ENCODE peak calls at places on chromosome 16, in five cellular contexts. R, B, G, Z and K are unnamed samples. For H3K9me3, the result is how much of the 10 kb centered on the place peaks cover.

GRCh38 chr16:28910046-28911031 is 14.7 kb downstream of the RABEP2 start:
- ATAC-seq in Z (peak), G (peak), R (no peak), B (peak), K (no peak)

GRCh38 chr16:12484987-12485386 is 318.7 kb downstream of the CPPED1 start:
- ATAC-seq in G (no peak), R (no peak), Z (no peak), B (no peak), K (no peak)

GRCh38 chr16:13376174-13376573 is 474.8 kb downstream of the SHISA9 start:
- ATAC-seq in G (no peak), R (no peak), Z (no peak), B (no peak), K (no peak)

GRCh38 chr16:4392382-4393242 is 21.0 kb downstream of the VASN start:
- ATAC-seq in R (peak), B (no peak), G (no peak), Z (peak), K (peak)

GRCh38 chr16:72860726-72861562 is 187.0 kb downstream of the ZFHX3 start:
- ATAC-seq in B (no peak), Z (no peak), R (no peak), G (no peak), K (no peak)

GRCh38 chr16:85858984-85859817 is 39.8 kb upstream of the IRF8 start:
- ATAC-seq in B (peak), G (no peak), Z (no peak), R (no peak), K (no peak)

GRCh38 chr16:57977418-57978069 is 6.6 kb upstream of the CNGB1 start:
- ATAC-seq in B (peak), R (no peak), Z (no peak), G (peak), K (no peak)

GRCh38 chr16:87829988-87830672 is 39.2 kb downstream of the SLC7A5 start:
- ATAC-seq in R (no peak), B (no peak), G (no peak), Z (no peak), K (no peak)

GRCh38 chr16:75527825-75528299 is 8.0 kb downstream of the CHST5 start:
- ATAC-seq in Z (no peak), R (no peak), G (no peak), B (no peak), K (no peak)

GRCh38 chr16:4862639-4863038 is 15.4 kb downstream of the UBN1 start:
- ATAC-seq in R (no peak), Z (peak), B (no peak), G (no peak), K (peak)

GRCh38 chr16:80974649-80975376 is 31.9 kb downstream of the CMC2 start:
- ATAC-seq in Z (no peak), R (peak), B (peak), G (peak), K (no peak)
- H3K27ac ChIP-seq in Z (no peak), R (peak), B (peak), G (peak), K (no peak)

GRCh38 chr16:35749253-35750141 is 2290.1 kb downstream of the TP53TG3F start:
- ATAC-seq in B (no peak), R (no peak), Z (no peak), G (no peak), K (no peak)

GRCh38 chr16:35751191-35751941 is 2292.0 kb downstream of the TP53TG3F start:
- ATAC-seq in G (no peak), Z (no peak), R (no peak), B (no peak), K (no peak)

GRCh38 chr16:35752012-35752772 is 2292.8 kb downstream of the TP53TG3F start:
- ATAC-seq in G (no peak), R (no peak), Z (no peak), B (no peak), K (no peak)

GRCh38 chr16:35750157-35750689 is 2290.8 kb downstream of the TP53TG3F start:
- ATAC-seq in B (no peak), Z (no peak), G (no peak), R (no peak), K (no peak)

DNA sequence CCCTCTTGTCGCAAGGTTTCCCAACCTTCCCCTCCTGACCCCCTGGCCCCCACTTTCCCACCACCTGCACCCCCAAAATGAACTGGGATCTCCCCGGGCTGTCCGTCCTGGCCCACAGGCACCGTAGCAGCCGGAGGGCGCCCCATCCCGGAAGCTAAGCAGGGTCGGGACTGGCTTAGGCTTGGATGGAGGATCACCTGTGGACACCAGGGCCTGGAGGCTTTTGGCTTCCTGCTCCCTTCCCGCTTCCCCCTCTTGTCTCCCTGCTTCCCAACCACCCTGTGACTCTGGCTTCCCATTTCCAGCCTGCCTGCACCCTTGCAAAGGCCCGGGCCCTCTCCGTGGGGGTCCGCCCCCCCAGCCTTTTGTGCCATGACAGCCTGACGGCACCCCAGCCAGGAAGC is 2291.3 kb downstream of the TP53TG3F start:
- ATAC-seq in R (no peak), Z (no peak), B (no peak), G (no peak), K (no peak)
- H3K9me3 ChIP-seq in R (under half), Z (under half), B (under half), G (under half), K (under half)

GRCh38 chr16:1919680-1919998 is 1.4 kb upstream of the HS3ST6 start:
- ATAC-seq in R (no peak), Z (no peak), B (no peak), G (no peak), K (no peak)
- H3K4me3 ChIP-seq in R (no peak), Z (no peak), B (no peak), G (no peak), K (no peak)

GRCh38 chr16:89157778-89158177 is 13.8 kb upstream of the CDH15 start:
- ATAC-seq in B (no peak), Z (no peak), G (no peak), R (no peak), K (no peak)

GRCh38 chr16:89156740-89157645 is 14.6 kb upstream of the CDH15 start:
- ATAC-seq in G (no peak), Z (peak), R (no peak), B (no peak), K (no peak)

GRCh38 chr16:89155184-89155679 is 16.3 kb upstream of the CDH15 start:
- ATAC-seq in G (peak), Z (peak), R (peak), B (peak), K (peak)

GRCh38 chr16:89154390-89155183 is 17.0 kb upstream of the CDH15 start:
- ATAC-seq in G (peak), Z (peak), R (no peak), B (peak), K (no peak)

DNA sequence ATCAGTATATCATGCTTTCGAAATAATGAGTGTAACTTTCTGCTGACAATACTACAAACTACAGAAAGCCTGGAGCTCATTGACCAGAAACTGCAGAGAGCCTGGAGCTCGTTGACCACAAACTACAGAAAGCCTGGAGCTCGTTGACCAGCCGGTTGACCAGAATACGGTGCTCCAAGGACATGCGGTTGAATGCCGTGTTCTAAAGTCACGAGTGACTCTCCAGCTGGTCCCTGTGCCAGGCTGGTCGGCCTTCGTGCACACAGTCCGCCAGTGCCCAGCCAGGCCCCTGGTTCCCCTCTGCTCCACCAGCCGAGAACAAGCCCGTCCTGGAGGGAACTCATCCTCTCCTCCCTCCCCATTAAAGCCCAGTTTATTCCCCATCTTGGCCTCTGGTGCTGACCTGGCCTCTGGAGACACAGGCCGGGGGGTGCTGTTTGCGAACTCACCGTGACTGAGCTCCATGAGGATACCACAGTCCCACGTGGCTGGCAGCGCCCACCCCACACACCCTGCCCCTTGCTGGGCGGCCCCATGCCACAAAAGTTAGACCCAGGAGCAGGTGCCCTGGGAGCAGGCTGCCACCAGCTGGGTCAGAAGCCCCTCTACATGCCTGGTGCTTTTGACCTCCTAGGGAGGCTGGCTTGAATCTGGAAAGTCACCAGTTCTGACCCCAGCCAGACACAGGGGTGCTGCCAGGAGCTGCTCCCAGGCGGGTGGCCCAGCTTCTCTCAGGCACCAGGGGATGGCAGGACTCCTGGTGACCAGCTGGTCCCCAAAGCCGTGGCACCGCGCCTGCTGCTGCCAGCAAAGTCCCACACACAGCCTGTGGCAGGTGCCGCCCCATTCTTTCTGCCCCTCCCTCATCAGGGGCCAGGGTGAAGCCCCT is 15.5 kb upstream of the CDH15 start:
- ATAC-seq in Z (peak), R (peak), B (no peak), G (no peak), K (no peak)
- H3K27ac ChIP-seq in Z (no peak), R (no peak), B (no peak), G (no peak), K (no peak)

GRCh38 chr16:63752347-63752746 is 1369.5 kb downstream of the CDH11 start:
- ATAC-seq in G (no peak), B (no peak), Z (no peak), R (no peak), K (no peak)
- H3K9me3 ChIP-seq in G (under half), B (under half), Z (under half), R (under half), K (under half)